ENCODE peak calls at places on chromosomes 4 and X, in five cellular contexts. E is neural progenitor cell, Z is heart right ventricle, I is AG10803, A is heart left ventricle. F is an unnamed sample.

GRCh38 chr4:106803107-106803506 is 233.0 kb downstream of the DKK2 start:
- DNase-seq in E (no peak), Z (no peak), I (no peak), A (no peak), F (no peak)

GRCh38 chrX:48451708-48452107 is 18.4 kb downstream of the SLC38A5 start:
- DNase-seq in E (no peak), Z (no peak), I (no peak), A (no peak), F (no peak)

GRCh38 chr4:126264839-126265238 is 950.1 kb downstream of the FAT4 start:
- DNase-seq in E (no peak), Z (no peak), I (peak; percentile 73), A (no peak), F (no peak)

GRCh38 chr4:62455871-62456270 is 1255.7 kb downstream of the ADGRL3 start:
- DNase-seq in E (no peak), Z (no peak), I (no peak), A (no peak), F (no peak)

GRCh38 chr4:3801931-3802550 is 35.9 kb downstream of the ADRA2C start:
- DNase-seq in E (no peak), Z (no peak), I (no peak), A (no peak), F (no peak)

GRCh38 chr4:96366632-96367031 is 526.7 kb downstream of the PDHA2 start:
- DNase-seq in E (no peak), Z (no peak), I (no peak), A (no peak), F (no peak)

GRCh38 chr4:4590496-4590895 is 48.6 kb upstream of the STX18 start:
- DNase-seq in E (no peak), Z (no peak), I (peak; percentile 66), A (no peak), F (no peak)

GRCh38 chr4:136927172-136927571 is 605.1 kb downstream of the PCDH18 start:
- DNase-seq in E (no peak), Z (no peak), I (peak; percentile 2), A (no peak), F (no peak)

GRCh38 chrX:138765061-138765460 is 53.5 kb upstream of the FGF13 start:
- DNase-seq in E (no peak), Z (no peak), I (peak; percentile 80), A (no peak), F (no peak)

GRCh38 chr4:40043786-40044185 is 12.9 kb upstream of the N4BP2 start:
- DNase-seq in E (no peak), Z (no peak), I (no peak), A (no peak), F (no peak)

GRCh38 chr4:40040908-40041307 is 15.7 kb upstream of the N4BP2 start:
- DNase-seq in E (no peak), Z (no peak), I (no peak), A (no peak), F (no peak)

GRCh38 chr4:40046311-40046980 is 10.2 kb upstream of the N4BP2 start:
- DNase-seq in E (no peak), Z (no peak), I (peak; percentile 46), A (peak; percentile 33), F (no peak)
- TF ChIP-seq CTCF in E (no peak), Z (no peak), I (no peak), A (no peak), F (no peak)

GRCh38 chr4:127809173-127809800 is 27.2 kb downstream of the HSPA4L start:
- DNase-seq in E (peak; percentile 15), Z (no peak), I (peak; percentile 13), A (no peak), F (no peak)
- TF ChIP-seq CTCF in E (peak; percentile 20), Z (no peak), I (peak; percentile 38), A (no peak), F (no peak)

DNA sequence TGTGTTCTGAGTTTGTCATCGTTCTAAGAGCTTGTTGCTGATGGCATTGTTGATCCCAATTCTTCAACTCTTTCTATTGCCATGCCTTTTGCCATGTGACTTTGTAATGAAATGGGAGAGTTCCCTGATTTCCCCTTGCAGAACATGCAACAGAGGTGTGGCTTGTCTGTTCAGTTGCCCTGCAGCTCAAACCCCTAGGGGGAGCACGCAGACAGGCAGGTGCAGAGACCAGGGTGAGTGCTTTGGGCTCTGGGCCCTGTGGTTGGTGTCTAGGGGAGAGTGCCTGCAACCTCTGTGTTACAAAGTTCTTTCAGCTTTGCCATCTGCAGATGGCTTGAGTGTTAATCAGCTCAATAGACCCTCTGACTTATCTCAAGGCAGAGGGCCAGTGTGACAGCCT is 332.7 kb downstream of the MID1IP1 start:
- DNase-seq in E (no peak), Z (peak; percentile 9), I (no peak), A (peak; percentile 39), F (no peak)
- TF ChIP-seq CTCF in E (peak; percentile 21), Z (peak; percentile 19), I (no peak), A (peak; percentile 24), F (no peak)

GRCh38 chrX:9569875-9570274 is 105.0 kb downstream of the TBL1X start:
- DNase-seq in E (no peak), Z (no peak), I (peak; percentile 68), A (no peak), F (no peak)

GRCh38 chrX:9562851-9563250 is 98.0 kb downstream of the TBL1X start:
- DNase-seq in E (no peak), Z (no peak), I (peak; percentile 91), A (peak; percentile 38), F (no peak)

GRCh38 chrX:9561199-9561598 is 96.3 kb downstream of the TBL1X start:
- DNase-seq in E (no peak), Z (no peak), I (no peak), A (no peak), F (no peak)

GRCh38 chrX:9560219-9560618 is 95.4 kb downstream of the TBL1X start:
- DNase-seq in E (no peak), Z (no peak), I (no peak), A (no peak), F (no peak)

DNA sequence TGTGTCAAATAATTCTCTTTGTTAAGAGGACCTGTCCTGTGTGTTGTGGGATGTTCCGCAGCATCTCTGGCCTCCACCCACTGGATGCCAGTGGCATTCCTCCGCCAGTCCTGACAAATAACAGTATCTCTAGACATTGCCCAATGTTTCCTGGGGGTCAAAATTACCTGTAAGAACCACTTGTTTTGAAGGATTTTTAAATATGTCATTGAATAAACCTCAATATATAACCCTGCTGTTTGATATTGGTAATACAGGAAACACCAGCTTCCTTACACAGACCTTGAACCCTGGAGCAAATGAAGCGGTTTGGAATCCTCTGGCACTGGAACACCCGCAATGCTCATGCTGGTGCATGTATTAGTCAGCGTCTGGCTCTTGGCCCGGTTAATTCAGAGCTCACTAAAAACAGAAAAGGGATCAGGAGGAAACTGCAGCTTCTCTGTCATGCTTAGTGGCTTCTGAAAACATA is 101.3 kb downstream of the TBL1X start:
- DNase-seq in E (no peak), Z (peak; percentile 16), I (peak; percentile 87), A (peak; percentile 74), F (no peak)
- TF ChIP-seq CTCF in E (no peak), Z (peak; percentile 6), I (no peak), A (no peak), F (no peak)

GRCh38 chrX:74383611-74384010 is 37.7 kb upstream of the SLC16A2 start:
- DNase-seq in E (peak; percentile 44), Z (peak; percentile 10), I (peak; percentile 57), A (no peak), F (peak; percentile 16)
- TF ChIP-seq CTCF in E (peak; percentile 51), Z (peak; percentile 41), I (peak; percentile 73), A (peak; percentile 51), F (peak; percentile 31)

GRCh38 chrX:111244238-111244750 is 26.0 kb downstream of the CAPN6 start:
- DNase-seq in E (peak; percentile 60), Z (no peak), I (peak; percentile 8), A (no peak), F (no peak)
- TF ChIP-seq CTCF in E (peak; percentile 86), Z (peak; percentile 36), I (peak; percentile 45), A (peak; percentile 32), F (peak; percentile 60)

F was measured in nephron progenitor cell.